ENCODE peak calls at places on chromosomes 11 and 22, in four cellular contexts. R is K562, A is HepG2, X is GM12878. H is an unnamed sample.

GRCh38 chr11:104852811-104853210 is 45.4 kb downstream of the CASP12 start:
- DNase-seq in A (no peak), X (no peak), R (no peak), H (no peak)

GRCh38 chr11:97938789-97939188 is 1082.0 kb upstream of the CNTN5 start:
- DNase-seq in A (no peak), R (no peak), X (no peak), H (no peak)

GRCh38 chr11:75337195-75337654 is 14.2 kb downstream of the ARRB1 start:
- DNase-seq in X (no peak), A (no peak), R (no peak), H (no peak)

GRCh38 chr11:119114351-119114750 is 7.0 kb upstream of the HINFP start:
- DNase-seq in X (no peak), R (no peak), A (no peak), H (no peak)

GRCh38 chr11:88482871-88483301 is 145.3 kb upstream of the CTSC start:
- DNase-seq in R (no peak), A (no peak), X (no peak), H (no peak)

GRCh38 chr11:68039526-68040086 is 781 bp downstream of the TCIRG1 start:
- DNase-seq in X (no peak), A (peak; percentile 63), R (peak; percentile 52), H (no peak)

GRCh38 chr11:85665756-85666155 is 827 bp upstream of the CREBZF start:
- DNase-seq in X (no peak), R (no peak), A (no peak), H (no peak)

GRCh38 chr11:7967826-7968225 is 2.6 kb upstream of the NLRP10 start:
- DNase-seq in X (no peak), R (no peak), A (no peak), H (no peak)

GRCh38 chr11:12090761-12091261 is 19.6 kb upstream of the MICAL2 start:
- DNase-seq in R (no peak), A (no peak), X (no peak), H (no peak)

GRCh38 chr22:33811686-33812085 is 108.6 kb downstream of the LARGE1 start:
- DNase-seq in R (no peak), X (no peak), A (no peak), H (no peak)

GRCh38 chr22:50281957-50282356 is 11.8 kb upstream of the MAPK11 start:
- DNase-seq in X (no peak), R (no peak), A (no peak), H (no peak)

GRCh38 chr11:46414466-46414796 is 22.9 kb upstream of the CHRM4 start:
- DNase-seq in X (no peak), A (no peak), R (no peak), H (no peak)

GRCh38 chr22:35380013-35380412 is 883 bp upstream of the HMOX1 start:
- DNase-seq in A (no peak), X (no peak), R (no peak), H (no peak)

GRCh38 chr11:101686514-101686913 is 102.7 kb upstream of the TRPC6 start:
- DNase-seq in R (no peak), A (no peak), X (no peak), H (no peak)

GRCh38 chr22:37469416-37470086 is 16.6 kb downstream of the MFNG start:
- DNase-seq in A (no peak), X (no peak), R (no peak), H (no peak)

GRCh38 chr11:121762820-121763219 is 310.1 kb upstream of the SORL1-AS1 start:
- DNase-seq in R (no peak), A (no peak), X (no peak), H (no peak)

GRCh38 chr11:57601297-57601696 is 3.8 kb downstream of the SERPING1 start:
- DNase-seq in R (no peak), X (no peak), A (no peak), H (no peak)

GRCh38 chr22:48258841-48259240 is 1496.4 kb downstream of the TBC1D22A start:
- DNase-seq in A (no peak), X (no peak), R (no peak), H (no peak)

GRCh38 chr11:133443361-133443760 is 88.9 kb downstream of the OPCML start:
- DNase-seq in A (no peak), X (no peak), R (no peak), H (no peak)

GRCh38 chr11:33912405-33913361 is 20.8 kb upstream of the LMO2 start:
- DNase-seq in R (peak; percentile 75), A (no peak), X (peak; percentile 82), H (no peak)

GRCh38 chr11:57585301-57585700 is 12.2 kb upstream of the SERPING1 start:
- DNase-seq in A (no peak), R (no peak), X (no peak), H (no peak)

GRCh38 chr11:19426719-19427066 is 185.9 kb upstream of the E2F8 start:
- DNase-seq in X (no peak), R (no peak), A (no peak), H (no peak)

GRCh38 chr11:107777094-107777493 is 65.2 kb upstream of the SLN start:
- DNase-seq in A (no peak), X (no peak), R (no peak), H (no peak)

GRCh38 chr11:90635145-90635544 is 412.3 kb upstream of the CHORDC1 start:
- DNase-seq in R (no peak), A (no peak), X (no peak), H (no peak)

GRCh38 chr11:92828576-92828975 is 140.9 kb upstream of the MTNR1B start:
- DNase-seq in R (no peak), X (no peak), A (no peak), H (no peak)
- TF ChIP-seq SP1 in R (no peak), X (no peak), A (no peak), H (no peak)

GRCh38 chr11:80937831-80938230 is 1497.0 kb upstream of the TENM4 start:
- DNase-seq in X (no peak), A (no peak), R (no peak), H (no peak)
- TF ChIP-seq BHLHE40 in X (no peak), A (no peak), R (no peak), H (no peak)

DNA sequence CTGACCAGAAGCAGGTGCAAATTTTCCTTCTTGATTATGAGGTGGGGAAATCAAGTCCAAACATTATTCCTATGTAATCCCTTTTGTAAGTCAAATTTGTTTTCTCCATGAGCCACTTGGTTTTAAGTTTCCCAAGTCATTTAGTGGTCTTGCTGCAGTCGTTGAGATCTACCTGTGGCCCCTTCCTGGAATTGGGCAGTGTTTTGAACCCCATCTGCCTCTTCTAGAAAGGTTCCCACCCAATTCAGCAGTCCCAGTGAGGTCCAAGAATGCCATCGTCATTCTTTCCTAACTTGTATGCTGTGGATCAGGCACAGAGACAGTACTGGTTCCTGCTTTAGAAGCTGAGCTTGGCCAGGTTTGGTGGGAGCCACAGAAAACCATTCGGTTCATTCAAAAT is 77.8 kb upstream of the GNAZ start:
- DNase-seq in X (no peak), A (no peak), R (no peak), H (no peak)
- TF ChIP-seq SP1 in X (no peak), A (no peak), R (no peak), H (no peak)

GRCh38 chr22:28874061-28874460 is 9.3 kb upstream of the ZNRF3 start:
- DNase-seq in X (no peak), A (no peak), R (no peak), H (no peak)

GRCh38 chr22:28873183-28873964 is 10.0 kb upstream of the ZNRF3 start:
- DNase-seq in X (no peak), A (no peak), R (peak; percentile 52), H (no peak)

GRCh38 chr22:28867191-28867590 is 16.2 kb upstream of the ZNRF3 start:
- DNase-seq in A (no peak), X (no peak), R (no peak), H (no peak)

GRCh38 chr22:28864878-28865596 is 18.3 kb upstream of the ZNRF3 start:
- DNase-seq in X (no peak), R (no peak), A (peak; percentile 97), H (no peak)

GRCh38 chr22:28869736-28870135 is 13.6 kb upstream of the ZNRF3 start:
- DNase-seq in R (no peak), X (no peak), A (no peak), H (no peak)
- TF ChIP-seq BHLHE40 in R (no peak), X (no peak), A (no peak), H (no peak)

GRCh38 chr11:13333456-13333957 is 55.9 kb downstream of the BMAL1 start:
- DNase-seq in R (no peak), A (peak; percentile 18), X (no peak), H (no peak)
- TF ChIP-seq SP1 in R (no peak), A (no peak), X (no peak), H (no peak)

DNA sequence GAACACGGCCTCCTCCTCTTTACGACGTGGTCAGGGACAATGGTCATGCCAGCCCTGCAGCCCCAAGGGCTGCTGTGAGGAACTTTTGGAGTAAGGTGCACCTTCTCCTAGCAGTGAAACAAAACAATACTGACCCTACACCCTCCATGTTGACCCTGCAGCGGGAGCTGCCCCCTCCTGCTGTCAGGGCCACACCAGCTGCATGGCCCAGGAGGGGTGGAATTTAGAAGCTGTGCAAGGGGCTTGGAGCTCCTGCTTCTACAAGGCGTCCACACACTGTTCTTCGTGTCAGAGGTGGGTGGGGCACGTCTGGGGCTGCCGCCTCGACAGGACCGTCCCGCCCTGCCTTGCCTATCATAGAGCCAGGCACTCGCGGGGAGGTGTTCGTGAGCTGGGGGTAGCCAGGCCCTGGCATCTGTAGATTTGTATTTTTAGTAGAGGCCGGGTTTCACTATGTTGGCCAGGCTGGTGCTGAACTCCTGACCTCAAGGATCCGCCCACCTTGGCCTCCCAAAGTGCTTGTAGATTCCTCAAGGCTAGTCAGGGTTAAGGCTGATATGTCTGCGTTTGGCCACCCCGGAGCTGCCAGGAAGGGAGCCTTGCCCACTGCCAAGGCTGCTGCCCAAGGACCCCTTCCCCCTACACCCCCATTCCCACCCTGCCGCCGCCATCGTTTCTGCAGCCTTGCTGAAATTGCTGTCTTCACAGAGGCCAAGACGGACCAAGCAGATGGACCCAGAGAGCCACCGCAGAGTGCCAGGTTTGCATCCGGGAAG is 15.9 kb downstream of the INCENP start:
- DNase-seq in X (no peak), R (no peak), A (no peak), H (no peak)
- TF ChIP-seq BHLHE40 in X (no peak), R (no peak), A (no peak), H (no peak)

H was measured in HEK293T.